ENCODE peak calls at places on chromosomes 11 and 22, in eight cellular contexts. Y is pancreas; T is HepG2; H is spleen; D is CD8-positive, alpha-beta T cell; I is SK-N-SH; S is GM23248; K is OCI-LY7. O is an unnamed sample.

GRCh38 chr11:86157797-86158378 is 86.7 kb upstream of the EED start:
- DNase-seq in D (no peak), Y (no peak), S (no peak), H (no peak), K (no peak), I (no peak), T (no peak), O (no peak)

GRCh38 chr22:47632646-47633045 is 870.2 kb downstream of the TBC1D22A start:
- DNase-seq in S (no peak), T (no peak), D (no peak), I (no peak), Y (no peak), K (no peak), H (no peak), O (no peak)

GRCh38 chr11:128502736-128503135 is 84.6 kb downstream of the ETS1 start:
- DNase-seq in Y (no peak), D (no peak), I (no peak), H (no peak), T (no peak), S (peak), K (no peak), O (peak)

GRCh38 chr11:44274404-44274803 is 35.5 kb downstream of the ALX4 start:
- DNase-seq in D (no peak), K (no peak), I (no peak), Y (no peak), T (no peak), S (no peak), H (no peak), O (no peak)

GRCh38 chr11:44949160-44950035 is 1.3 kb downstream of the TP53I11 start:
- DNase-seq in D (peak), K (no peak), T (no peak), Y (peak), H (peak), S (peak), I (peak), O (peak)

GRCh38 chr11:71305451-71306125 is 53.2 kb upstream of the SHANK2 start:
- DNase-seq in Y (peak), T (no peak), D (no peak), H (peak), I (no peak), S (peak), K (no peak), O (no peak)

GRCh38 chr22:36325163-36326031 is 62.4 kb downstream of the MYH9 start:
- DNase-seq in I (no peak), H (no peak), K (no peak), Y (no peak), S (peak), T (no peak), D (no peak), O (no peak)

GRCh38 chr11:73787643-73788537 is at the start of gene MRPL48:
- DNase-seq in I (peak), S (peak), K (peak), T (peak), Y (peak), H (peak), D (peak), O (peak)

GRCh38 chr22:26751217-26751616 is 93.8 kb downstream of the MIAT start:
- DNase-seq in H (no peak), Y (no peak), D (no peak), I (no peak), K (no peak), T (no peak), S (no peak), O (peak)

GRCh38 chr11:7451952-7452507 is 33.3 kb upstream of the OLFML1 start:
- DNase-seq in I (no peak), T (no peak), K (no peak), S (no peak), Y (no peak), H (no peak), D (no peak), O (no peak)
- H3K27ac ChIP-seq in I (no peak), T (no peak), K (no peak), S (no peak), Y (no peak), H (no peak), D (no peak), O (no peak)

GRCh38 chr11:120212259-120212888 is 1.5 kb downstream of the OAF start:
- DNase-seq in D (no peak), S (peak), K (no peak), I (peak), H (no peak), Y (no peak), T (no peak), O (no peak)
- H3K4me3 ChIP-seq in D (no peak), S (peak), K (no peak), I (no peak), H (peak), Y (peak), T (peak), O (no peak)

GRCh38 chr11:123166095-123166559 is 28.9 kb downstream of the CLMP start:
- DNase-seq in S (peak), T (no peak), Y (no peak), I (peak), H (no peak), D (no peak), K (peak), O (no peak)
- H3K27ac ChIP-seq in S (peak), T (no peak), Y (no peak), I (peak), H (no peak), D (no peak), K (no peak), O (peak)

DNA sequence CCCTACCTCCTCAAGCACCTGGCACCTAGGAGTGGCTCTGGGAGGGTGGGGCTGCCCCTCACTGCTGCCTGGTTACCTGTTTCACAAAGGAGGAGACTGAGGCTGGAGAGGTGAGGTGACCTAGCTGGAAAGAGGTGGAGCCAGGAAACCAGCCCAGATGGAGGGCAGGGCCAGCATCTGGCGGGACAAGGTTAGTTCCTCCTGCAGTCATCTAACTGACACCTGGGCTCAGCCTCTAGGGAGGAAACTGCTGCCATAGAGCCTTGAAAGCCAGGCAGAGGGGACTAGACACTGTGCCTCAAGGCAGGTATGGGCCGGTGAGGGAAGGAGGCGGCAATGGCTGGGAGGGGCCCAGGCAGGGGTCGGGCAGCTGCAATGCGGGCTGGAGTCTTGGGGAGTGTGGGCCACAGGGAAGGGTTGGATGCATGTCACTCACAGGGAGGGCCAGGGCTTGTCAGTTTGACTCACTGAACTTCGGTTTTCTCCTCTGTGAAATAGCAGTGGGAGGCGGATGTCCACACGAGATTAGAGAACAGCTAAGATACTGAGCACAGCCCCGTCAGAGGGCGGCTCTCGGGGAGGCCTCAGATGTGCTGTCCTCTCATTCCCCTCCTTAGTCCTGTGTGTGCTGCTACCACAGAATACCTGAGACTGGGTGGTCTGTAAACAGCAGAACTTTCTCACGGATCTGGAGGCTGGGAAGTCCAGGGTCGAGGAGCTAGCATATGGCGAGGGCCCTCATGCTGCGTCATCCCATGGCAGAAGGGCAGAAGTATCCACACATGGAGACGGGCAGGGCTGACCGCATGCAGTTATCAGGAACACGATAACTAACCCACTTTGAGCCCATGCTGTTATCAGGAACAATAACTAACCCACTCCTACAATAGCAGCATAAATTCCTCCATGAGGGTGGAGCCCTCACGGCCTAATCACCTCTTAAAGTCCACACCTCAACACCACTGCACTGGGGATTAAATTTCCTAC is 16.1 kb downstream of the MGAT3 start:
- DNase-seq in T (no peak), D (no peak), Y (no peak), S (no peak), K (peak), H (no peak), I (no peak), O (no peak)
- H3K4me3 ChIP-seq in T (peak), D (no peak), Y (no peak), S (no peak), K (peak), H (no peak), I (no peak), O (no peak)

GRCh38 chr11:12006552-12007229 is 1.7 kb downstream of the DKK3 start:
- DNase-seq in K (no peak), Y (no peak), H (no peak), I (no peak), T (no peak), S (no peak), D (no peak), O (no peak)
- H3K27ac ChIP-seq in K (no peak), Y (no peak), H (no peak), I (peak), T (no peak), S (no peak), D (no peak), O (no peak)

GRCh38 chr22:32202539-32203180 is 2.2 kb downstream of the RFPL2 start:
- DNase-seq in I (peak), T (peak), K (peak), S (peak), H (no peak), Y (no peak), D (no peak), O (peak)

GRCh38 chr22:32204211-32204855 is 540 bp downstream of the RFPL2 start:
- DNase-seq in I (peak), S (no peak), T (peak), Y (no peak), D (peak), H (no peak), K (no peak), O (peak)

GRCh38 chr22:32203181-32204105 is 1.4 kb downstream of the RFPL2 start:
- DNase-seq in I (peak), H (no peak), T (no peak), S (no peak), D (no peak), Y (no peak), K (no peak), O (peak)

GRCh38 chr22:32200752-32201151 is 4.1 kb downstream of the RFPL2 start:
- DNase-seq in S (no peak), K (peak), D (no peak), T (no peak), Y (no peak), H (no peak), I (no peak), O (no peak)

DNA sequence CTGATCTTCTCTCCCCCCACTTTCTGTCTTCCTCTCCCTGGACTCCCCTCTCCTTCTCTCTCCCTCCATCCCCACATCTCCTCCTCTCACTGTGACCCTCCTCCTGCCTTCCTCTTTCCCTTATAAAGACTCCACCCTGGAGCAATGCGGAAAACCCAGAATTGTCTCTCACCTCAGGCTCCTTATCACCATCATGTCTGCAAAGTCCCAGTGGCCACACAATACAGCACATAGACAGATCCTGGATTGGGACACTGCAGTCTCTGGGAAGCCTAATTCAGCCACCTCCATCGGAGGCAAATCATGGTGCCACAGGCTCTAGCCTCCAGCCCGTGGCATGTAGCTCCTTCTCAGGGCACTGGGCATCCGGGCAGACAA is 2.7 kb downstream of the RFPL2 start:
- DNase-seq in T (no peak), S (no peak), D (no peak), K (no peak), Y (no peak), H (no peak), I (no peak), O (no peak)
- H3K4me3 ChIP-seq in T (no peak), S (no peak), D (no peak), K (no peak), Y (no peak), H (peak), I (peak), O (no peak)

GRCh38 chr11:9001736-9002135 is 2.1 kb downstream of the NRIP3 start:
- DNase-seq in K (no peak), H (no peak), D (no peak), S (peak), T (no peak), I (no peak), Y (no peak), O (no peak)

GRCh38 chr11:9002920-9003572 is 755 bp downstream of the NRIP3 start:
- DNase-seq in T (no peak), K (no peak), S (peak), D (no peak), I (no peak), H (no peak), Y (no peak), O (no peak)

GRCh38 chr11:9005087-9005486 is 1.3 kb upstream of the NRIP3 start:
- DNase-seq in Y (no peak), H (no peak), K (no peak), D (no peak), T (no peak), S (no peak), I (no peak), O (no peak)

GRCh38 chr11:9003573-9004309 is at the start of gene NRIP3:
- DNase-seq in Y (peak), H (peak), K (no peak), T (no peak), S (peak), I (peak), D (peak), O (peak)

DNA sequence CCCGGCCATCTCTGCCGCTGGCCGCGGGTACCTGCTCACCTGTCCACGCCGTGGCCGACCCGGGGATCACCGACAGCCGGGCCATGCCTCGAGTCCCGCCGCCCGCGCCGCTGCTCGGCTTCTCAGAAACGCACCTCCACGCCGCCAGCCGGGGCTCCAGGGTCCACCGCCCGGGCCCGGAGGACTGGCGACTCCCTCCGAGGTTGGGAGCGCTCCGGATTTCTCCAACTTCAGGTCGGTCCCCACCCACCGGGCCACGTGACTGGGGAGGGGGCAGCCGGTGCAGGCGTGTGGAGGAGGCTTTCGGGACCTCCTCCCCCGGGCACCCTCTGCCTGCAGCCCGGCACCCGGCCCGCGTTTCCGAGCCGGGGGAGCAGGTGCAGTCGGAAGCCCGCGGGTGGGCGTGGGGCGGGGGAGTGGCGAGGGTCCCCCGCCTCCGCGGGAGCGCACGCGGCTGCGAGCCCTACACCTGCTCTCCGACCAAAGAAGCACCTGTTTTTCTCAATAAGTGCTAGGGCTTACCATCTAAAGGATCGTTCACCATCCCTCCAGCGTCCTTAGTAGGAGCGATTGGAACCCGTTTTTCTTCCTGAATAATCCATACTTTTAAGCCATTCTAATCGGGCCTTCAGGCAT is 627 bp upstream of the NRIP3 start:
- DNase-seq in I (no peak), S (no peak), H (peak), K (no peak), Y (peak), T (no peak), D (peak), O (no peak)
- H3K27ac ChIP-seq in I (no peak), S (no peak), H (no peak), K (no peak), Y (no peak), T (no peak), D (no peak), O (peak)

GRCh38 chr11:129951201-129951882 is 51.3 kb downstream of the PRDM10 start:
- DNase-seq in D (no peak), H (no peak), T (no peak), K (peak), I (no peak), Y (no peak), S (no peak), O (no peak)

GRCh38 chr11:129949067-129949466 is 53.6 kb downstream of the PRDM10 start:
- DNase-seq in D (no peak), I (no peak), T (no peak), S (no peak), Y (no peak), K (no peak), H (no peak), O (no peak)

GRCh38 chr11:129951883-129952262 is 50.8 kb downstream of the PRDM10 start:
- DNase-seq in H (no peak), I (no peak), Y (no peak), S (no peak), K (no peak), T (no peak), D (no peak), O (no peak)

GRCh38 chr11:129950319-129951034 is 52.2 kb downstream of the PRDM10 start:
- DNase-seq in T (no peak), D (no peak), S (peak), Y (no peak), K (peak), I (no peak), H (no peak), O (no peak)

GRCh38 chr11:129949976-129950318 is 52.7 kb downstream of the PRDM10 start:
- DNase-seq in T (no peak), K (no peak), H (no peak), I (no peak), S (no peak), D (no peak), Y (no peak), O (no peak)
- H3K4me3 ChIP-seq in T (no peak), K (peak), H (no peak), I (no peak), S (no peak), D (no peak), Y (no peak), O (no peak)